ENCODE peak calls at places on chromosomes 13 and 19, in six cellular contexts. U is activated effector memory CD4-positive, alpha-beta T cell treated with anti-CD3 and anti-CD28 coated beads, Interleukin-2, amount 50 U/mL, for 16 hours; B is NCI-H748 treated with DMSO at 0.1 percent for 48 hours; C is stimulated activated CD4-positive, alpha-beta T cell treated with anti-CD3 and anti-CD28 coated beads, Interleukin-2, amount 100 ng/mL, for 48 hours; J is endothelial cell; S is SHP77 treated with DMSO at 0.1 percent for 48 hours. H is an unnamed sample.

GRCh38 chr13:82772802-82773201 is 1109.5 kb downstream of the SLITRK1 start:
- DNase-seq in U (no peak), B (no peak), C (no peak), J (no peak), S (no peak), H (no peak)

GRCh38 chr13:97113231-97114001 is 108.7 kb upstream of the MBNL2 start:
- DNase-seq in U (no peak), B (peak; percentile 82), C (no peak), J (no peak), S (no peak), H (no peak)

GRCh38 chr19:29724102-29724641 is 9.1 kb upstream of the C19orf12 start:
- DNase-seq in U (peak; percentile 71), B (no peak), C (no peak), J (peak; percentile 46), S (no peak), H (peak; percentile 53)

GRCh38 chr19:47094557-47095517 is 18.7 kb downstream of the ZC3H4 start:
- DNase-seq in U (peak; percentile 72), B (no peak), C (peak; percentile 39), J (no peak), S (no peak), H (no peak)

GRCh38 chr13:20390526-20391175 is 135.0 kb downstream of the CRYL1 start:
- DNase-seq in U (no peak), B (no peak), C (no peak), J (no peak), S (no peak), H (peak; percentile 74)

GRCh38 chr13:35699805-35700204 is 223.3 kb upstream of the MAB21L1 start:
- DNase-seq in U (no peak), B (no peak), C (no peak), J (no peak), S (no peak), H (no peak)

GRCh38 chr13:111423168-111423785 is 102.8 kb downstream of the TEX29 start:
- DNase-seq in U (no peak), B (no peak), C (no peak), J (no peak), S (no peak), H (no peak)

GRCh38 chr13:62320129-62320724 is 904.6 kb upstream of the PCDH20 start:
- DNase-seq in U (no peak), B (peak; percentile 77), C (no peak), J (no peak), S (peak; percentile 20), H (no peak)

GRCh38 chr19:47406711-47407416 is 12.5 kb downstream of the MEIS3 start:
- DNase-seq in U (no peak), B (peak; percentile 36), C (no peak), J (peak; percentile 76), S (no peak), H (no peak)